ENCODE peak calls at places on chromosomes 4 and X, in nine cellular contexts. O, S, W, A, E, H, L, P and Z are unnamed samples.

GRCh38 chr4:7070729-7071511 is 3.1 kb upstream of the GRPEL1 start:
- DNase-seq in S (peak), L (peak), W (peak), E (peak), O (peak), A (peak), P (peak), H (peak), Z (peak)

GRCh38 chr4:124111922-124112321 is 600.6 kb downstream of the ANKRD50 start:
- DNase-seq in L (no peak), W (no peak), E (no peak), O (no peak), A (peak), H (peak), S (peak), P (no peak), Z (no peak)

GRCh38 chrX:70452143-70452733 is 7.6 kb downstream of the DLG3 start:
- DNase-seq in S (peak), W (peak), L (peak), H (peak), E (no peak), P (peak), O (peak), A (peak), Z (peak)

GRCh38 chrX:148270499-148270898 is 229.9 kb upstream of the AFF2 start:
- DNase-seq in H (no peak), A (no peak), P (no peak), E (no peak), O (no peak), S (no peak), L (no peak), W (no peak), Z (no peak)

GRCh38 chr4:10028910-10029309 is 7.6 kb upstream of the SLC2A9 start:
- DNase-seq in A (peak), L (no peak), E (peak), H (no peak), P (no peak), W (no peak), S (peak), O (no peak), Z (no peak)

GRCh38 chr4:186606593-186606992 is 51.2 kb upstream of the MTNR1A start:
- DNase-seq in E (no peak), S (peak), P (no peak), L (no peak), H (peak), W (no peak), O (no peak), A (no peak), Z (no peak)

GRCh38 chr4:123055943-123056342 is 133.5 kb upstream of the NUDT6 start:
- DNase-seq in H (no peak), A (peak), S (peak), P (no peak), L (no peak), E (no peak), W (no peak), O (no peak), Z (no peak)

GRCh38 chr4:18568600-18568999 is 547.0 kb upstream of the LCORL start:
- DNase-seq in L (no peak), H (peak), O (no peak), P (no peak), A (no peak), S (no peak), W (no peak), E (no peak), Z (no peak)

GRCh38 chr4:22235798-22236197 is 280.1 kb downstream of the ADGRA3 start:
- DNase-seq in S (no peak), E (no peak), W (no peak), H (no peak), P (no peak), A (no peak), O (no peak), L (no peak), Z (no peak)

GRCh38 chrX:31038585-31039326 is 33.1 kb downstream of the FTHL17 start:
- DNase-seq in H (peak), P (no peak), O (peak), E (peak), W (no peak), L (no peak), S (peak), A (peak), Z (peak)

GRCh38 chrX:106874075-106874474 is 29.1 kb downstream of the RIPPLY1 start:
- DNase-seq in E (no peak), P (no peak), W (no peak), L (no peak), H (peak), O (no peak), A (peak), S (peak), Z (no peak)

GRCh38 chr4:26162095-26162494 is 158.7 kb upstream of the RBPJ start:
- DNase-seq in P (no peak), W (no peak), A (no peak), E (no peak), O (no peak), H (no peak), L (no peak), S (no peak), Z (no peak)

GRCh38 chrX:24426340-24426913 is 38.7 kb upstream of the PDK3 start:
- DNase-seq in P (no peak), O (no peak), W (no peak), L (no peak), H (no peak), S (peak), E (no peak), A (peak), Z (no peak)
- H3K27ac ChIP-seq in P (peak), O (no peak), W (no peak), L (no peak), H (peak), S (no peak), E (no peak), A (no peak), Z (peak)

GRCh38 chr4:17336986-17337385 is 174.9 kb downstream of the QDPR start:
- DNase-seq in O (no peak), L (no peak), E (no peak), A (no peak), W (no peak), P (no peak), H (no peak), S (no peak), Z (no peak)

GRCh38 chr4:17339376-17339775 is 172.5 kb downstream of the QDPR start:
- DNase-seq in H (no peak), P (no peak), A (no peak), L (no peak), S (no peak), W (no peak), O (no peak), E (no peak), Z (no peak)

GRCh38 chr4:17336069-17336468 is 175.8 kb downstream of the QDPR start:
- DNase-seq in O (no peak), H (no peak), L (no peak), P (no peak), W (no peak), E (no peak), S (no peak), A (no peak), Z (no peak)

GRCh38 chr4:17335371-17335770 is 176.5 kb downstream of the QDPR start:
- DNase-seq in O (no peak), W (no peak), E (no peak), S (no peak), H (no peak), A (no peak), L (no peak), P (no peak), Z (no peak)

DNA sequence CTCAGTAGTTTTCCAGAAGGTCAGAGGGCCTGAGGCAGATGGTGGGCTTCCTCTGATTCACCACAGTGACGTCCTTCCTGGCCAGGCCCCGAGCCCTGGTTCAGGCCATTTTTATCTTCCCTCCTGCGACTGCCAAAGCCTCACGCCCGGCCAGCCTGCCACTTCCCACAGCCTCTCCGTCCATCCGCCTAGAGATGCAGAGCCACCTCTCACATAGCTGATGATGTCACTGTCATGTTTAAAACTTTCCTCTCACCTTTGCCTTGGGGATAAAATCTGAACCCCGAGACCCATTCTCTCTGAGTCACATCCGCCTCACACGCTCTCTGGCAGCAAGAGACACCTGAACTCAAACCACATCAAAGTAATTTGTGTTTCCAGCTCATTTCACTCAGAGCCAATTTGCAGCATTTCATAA is 175.4 kb downstream of the QDPR start:
- DNase-seq in E (peak), S (no peak), W (no peak), L (peak), H (no peak), O (no peak), A (no peak), P (no peak), Z (no peak)
- H3K27ac ChIP-seq in E (no peak), S (no peak), W (no peak), L (no peak), H (no peak), O (no peak), A (no peak), P (peak), Z (no peak)

DNA sequence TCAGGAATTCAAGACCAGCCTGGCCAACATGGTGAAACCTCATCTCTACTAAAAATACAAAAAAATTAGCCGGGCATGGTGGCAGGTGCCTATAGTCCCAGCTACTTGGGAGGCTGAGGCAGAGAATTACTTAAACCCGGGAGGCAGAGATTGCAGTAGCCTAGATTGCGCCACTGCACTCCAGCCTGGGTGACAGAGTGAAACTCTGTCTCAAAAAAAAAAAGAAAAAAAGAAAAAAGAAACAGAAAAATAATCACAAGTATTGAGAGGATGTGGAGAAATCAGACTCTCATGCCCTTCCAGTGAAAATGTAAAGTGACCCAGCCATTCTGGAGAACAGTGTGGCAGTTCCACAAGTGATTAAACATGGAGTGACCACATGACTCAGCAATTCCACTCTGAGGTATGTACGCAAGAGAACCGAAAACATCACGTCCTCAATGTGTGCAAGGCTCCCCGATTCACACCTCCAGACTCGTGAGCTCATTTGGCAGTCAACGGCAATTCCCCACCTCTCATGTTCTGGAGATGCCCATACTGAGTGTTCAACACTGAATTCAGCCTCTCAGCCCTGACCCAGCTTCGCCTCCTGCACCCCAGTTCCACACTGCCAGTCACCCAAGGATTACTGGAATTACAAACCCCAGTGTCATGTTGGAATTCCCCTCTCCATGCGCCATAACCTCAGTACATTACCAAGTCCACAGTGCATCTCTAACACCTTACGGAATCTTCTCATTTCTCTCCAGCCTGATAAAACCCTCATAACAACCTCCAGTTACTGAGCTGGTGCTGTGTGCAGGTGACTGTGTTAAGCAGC is 21.1 kb downstream of the ACOX3 start:
- DNase-seq in P (no peak), A (peak), E (no peak), S (no peak), O (no peak), H (no peak), L (no peak), W (no peak), Z (no peak)
- H3K27ac ChIP-seq in P (no peak), A (no peak), E (no peak), S (no peak), O (no peak), H (no peak), L (no peak), W (no peak), Z (peak)

GRCh38 chr4:41466249-41466648 is 71.7 kb upstream of the LIMCH1 start:
- DNase-seq in P (no peak), W (no peak), E (no peak), H (no peak), S (no peak), L (no peak), O (no peak), A (no peak), Z (no peak)
- H3K27ac ChIP-seq in P (no peak), W (no peak), E (no peak), H (no peak), S (no peak), L (no peak), O (no peak), A (no peak), Z (no peak)

GRCh38 chr4:128357286-128357685 is 69.7 kb upstream of the PGRMC2 start:
- DNase-seq in S (no peak), A (peak), E (no peak), H (no peak), L (no peak), O (no peak), P (no peak), W (no peak), Z (no peak)

GRCh38 chr4:128358231-128358902 is 70.8 kb upstream of the PGRMC2 start:
- DNase-seq in S (no peak), L (no peak), H (peak), P (no peak), E (no peak), A (peak), W (no peak), O (no peak), Z (no peak)

GRCh38 chr4:128353791-128354190 is 66.2 kb upstream of the PGRMC2 start:
- DNase-seq in E (no peak), W (no peak), A (peak), L (no peak), P (no peak), S (peak), O (no peak), H (no peak), Z (no peak)

GRCh38 chr4:128354205-128354821 is 66.7 kb upstream of the PGRMC2 start:
- DNase-seq in P (no peak), W (no peak), S (peak), L (peak), H (peak), O (no peak), E (no peak), A (peak), Z (no peak)

GRCh38 chr4:128355301-128355700 is 67.7 kb upstream of the PGRMC2 start:
- DNase-seq in H (no peak), L (no peak), O (no peak), W (no peak), P (no peak), A (peak), E (peak), S (no peak), Z (no peak)
- H3K27ac ChIP-seq in H (peak), L (peak), O (no peak), W (no peak), P (no peak), A (peak), E (no peak), S (no peak), Z (no peak)

DNA sequence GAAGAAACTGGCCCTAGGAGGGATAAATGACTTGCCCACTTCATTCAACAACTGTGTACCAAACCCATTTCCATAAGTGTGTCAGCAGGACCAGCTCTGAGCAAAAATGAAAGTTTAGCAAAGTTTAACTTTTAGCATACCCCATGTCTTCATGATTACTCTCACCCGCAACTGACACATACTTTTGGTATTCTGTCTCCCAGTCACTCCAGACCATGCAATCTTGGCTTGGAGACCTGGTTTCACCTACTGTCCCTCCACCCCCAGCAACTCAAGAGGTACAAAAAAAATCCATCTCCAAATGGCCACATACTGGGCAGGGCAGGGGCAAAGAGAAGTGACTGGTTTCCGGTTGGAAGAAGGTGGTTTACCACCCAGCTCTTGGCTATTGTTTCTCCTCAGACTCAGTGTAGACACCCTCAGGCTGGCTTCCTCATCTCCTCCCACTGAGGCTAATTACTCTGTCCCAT is 79.8 kb downstream of the RLIM start:
- DNase-seq in P (no peak), A (peak), L (no peak), W (no peak), H (no peak), E (no peak), O (no peak), S (no peak), Z (no peak)
- H3K27ac ChIP-seq in P (no peak), A (peak), L (no peak), W (no peak), H (peak), E (peak), O (no peak), S (no peak), Z (peak)

GRCh38 chrX:132489256-132490085 is 633 bp upstream of the MBNL3 start:
- DNase-seq in E (peak), L (peak), H (peak), W (peak), A (peak), S (peak), O (peak), P (peak), Z (peak)

GRCh38 chrX:132491191-132491590 is 2.4 kb upstream of the MBNL3 start:
- DNase-seq in A (no peak), O (no peak), L (no peak), S (peak), W (no peak), H (peak), P (no peak), E (no peak), Z (no peak)

GRCh38 chrX:132488819-132489255 is at the start of gene MBNL3:
- DNase-seq in L (peak), E (peak), A (peak), W (peak), P (no peak), H (peak), S (peak), O (peak), Z (peak)

GRCh38 chrX:132490086-132490419 is 1.2 kb upstream of the MBNL3 start:
- DNase-seq in S (peak), W (no peak), O (no peak), H (no peak), E (no peak), A (no peak), L (no peak), P (no peak), Z (no peak)

DNA sequence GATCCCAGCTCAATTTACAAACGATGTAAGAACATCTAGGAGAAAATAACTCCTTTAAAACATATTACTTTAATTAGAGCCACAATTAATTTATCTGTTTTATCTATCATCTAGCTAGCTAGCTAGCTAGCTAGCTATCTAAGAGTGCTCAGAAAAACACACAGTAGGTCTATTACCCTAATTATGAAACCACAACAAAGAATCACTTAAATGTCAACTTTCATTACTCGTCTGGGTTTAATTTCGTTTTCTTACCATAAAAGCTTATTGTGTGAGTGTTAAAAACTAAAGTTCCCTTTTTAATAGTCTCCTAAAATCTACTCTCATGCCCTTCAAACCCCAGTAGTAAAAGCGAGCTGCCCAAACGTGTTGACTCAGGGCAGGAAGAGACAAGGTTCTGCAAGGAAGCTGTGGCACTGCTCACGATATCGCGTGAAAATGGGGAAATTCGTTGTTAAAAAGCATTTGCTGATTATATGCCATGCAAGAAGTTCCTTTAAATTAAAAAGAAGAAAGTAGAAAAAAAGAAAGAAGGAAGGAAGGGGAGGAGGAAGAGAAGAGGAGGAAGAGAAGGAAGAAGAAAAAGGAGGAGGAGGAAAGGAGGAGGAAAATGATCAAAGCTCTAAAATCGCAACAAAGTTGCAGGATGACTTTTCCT is 617 bp downstream of the MBNL3 start:
- DNase-seq in L (no peak), P (no peak), O (peak), A (peak), H (no peak), E (no peak), S (peak), W (no peak), Z (no peak)
- H3K27ac ChIP-seq in L (no peak), P (peak), O (peak), A (peak), H (peak), E (peak), S (peak), W (peak), Z (peak)

DNA sequence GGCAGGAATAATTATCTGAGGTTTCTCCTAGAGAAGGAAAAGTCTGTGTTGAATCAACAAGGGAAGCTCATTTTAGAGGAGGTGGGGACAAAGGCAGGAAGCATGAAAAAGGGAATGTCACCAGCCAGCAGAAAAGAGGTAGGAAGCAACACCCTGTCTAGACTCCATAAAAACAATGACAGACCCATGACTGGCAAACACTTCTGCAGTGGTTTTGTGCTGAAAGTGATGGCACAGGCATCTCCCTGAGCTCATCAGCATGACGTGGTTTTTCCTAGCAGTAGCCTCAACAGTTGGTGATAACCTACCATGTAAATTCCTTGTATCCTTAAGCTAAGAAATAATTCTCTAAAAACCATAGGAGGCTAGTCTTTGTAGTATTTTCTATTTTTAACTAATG is 110.7 kb upstream of the GALNT7 start:
- DNase-seq in P (no peak), S (peak), W (no peak), A (peak), L (no peak), H (no peak), O (no peak), E (no peak), Z (no peak)
- H3K27ac ChIP-seq in P (no peak), S (peak), W (no peak), A (no peak), L (no peak), H (no peak), O (no peak), E (no peak), Z (no peak)

GRCh38 chr4:106690487-106690886 is 321.9 kb upstream of the GIMD1 start:
- DNase-seq in W (no peak), P (no peak), L (no peak), O (no peak), H (no peak), A (peak), E (no peak), S (peak), Z (no peak)
- H3K27ac ChIP-seq in W (no peak), P (no peak), L (no peak), O (no peak), H (no peak), A (no peak), E (no peak), S (no peak), Z (no peak)

GRCh38 chr4:98517444-98518021 is 140.9 kb downstream of the TSPAN5 start:
- DNase-seq in E (no peak), O (peak), L (no peak), P (no peak), S (peak), A (no peak), W (no peak), H (no peak), Z (no peak)
- H3K27ac ChIP-seq in E (no peak), O (no peak), L (no peak), P (no peak), S (peak), A (peak), W (no peak), H (peak), Z (no peak)